ENCODE peak calls at places on chromosome 19, in nine cellular contexts. L is NCI-H1105 treated with DMSO at 0.1 percent for 48 hours; W is epithelial cell of prostate; H is T-cell; E is astrocyte of the spinal cord; B is stimulated activated CD8-positive, alpha-beta memory T cell treated with anti-CD3 and anti-CD28 coated beads, Interleukin-15, amount 100 ng/mL, for 24 hours; C is EH; J is globus pallidus; I is fibroblast of lung. S is an unnamed sample.

GRCh38 chr19:6820237-6820636 is 47.7 kb downstream of the VAV1 start:
- DNase-seq in B (no peak), C (no peak), I (no peak), L (no peak), H (no peak), J (no peak), W (no peak), E (no peak), S (no peak)

GRCh38 chr19:14536926-14537692 is 7.7 kb downstream of the TECR start:
- DNase-seq in B (no peak), H (peak; percentile 39), C (peak; percentile 52), J (no peak), W (peak; percentile 84), L (no peak), E (no peak), I (peak; percentile 55), S (no peak)

GRCh38 chr19:40962460-40962961 is 28.6 kb upstream of the CYP2B6 start:
- DNase-seq in E (peak; percentile 24), C (peak; percentile 84), L (no peak), H (no peak), W (no peak), J (no peak), I (no peak), B (no peak), S (no peak)

GRCh38 chr19:950352-951066 is 24.7 kb downstream of the ARID3A start:
- DNase-seq in I (no peak), H (no peak), C (no peak), B (no peak), L (no peak), W (no peak), J (no peak), E (no peak), S (no peak)

GRCh38 chr19:4083677-4084546 is 17.2 kb upstream of the ZBTB7A start:
- DNase-seq in I (no peak), C (no peak), E (no peak), L (no peak), W (no peak), H (no peak), B (no peak), J (no peak), S (no peak)

GRCh38 chr19:10010247-10010691 is at the start of gene COL5A3:
- DNase-seq in E (no peak), L (no peak), I (peak; percentile 70), C (peak; percentile 83), H (no peak), J (no peak), B (no peak), W (no peak), S (no peak)

GRCh38 chr19:42683917-42684513 is 56.3 kb downstream of the PSG3 start:
- DNase-seq in I (peak; percentile 44), C (peak; percentile 48), H (no peak), J (no peak), B (no peak), W (no peak), L (no peak), E (peak; percentile 20), S (peak; percentile 6)

GRCh38 chr19:44552324-44552723 is 22.8 kb upstream of the CEACAM20 start:
- DNase-seq in W (peak; percentile 6), B (no peak), C (peak; percentile 45), H (peak; percentile 4), I (peak; percentile 12), J (no peak), E (no peak), L (no peak), S (no peak)

GRCh38 chr19:58356236-58356970 is 3.1 kb upstream of the A1BG start:
- DNase-seq in C (peak; percentile 46), H (peak; percentile 33), I (peak; percentile 39), B (no peak), W (no peak), L (no peak), E (no peak), J (no peak), S (no peak)